ENCODE peak calls at places on chromosomes 5 and 9, in four cellular contexts. N is GM12878, C is HCT116, X is NT2/D1. P is an unnamed sample.

GRCh38 chr5:133051117-133051546 is 681 bp upstream of the HSPA4 start:
- DNase-seq in X (no peak), C (no peak), N (no peak), P (no peak)

GRCh38 chr5:161895510-161895909 is 47.6 kb downstream of the GABRA1 start:
- DNase-seq in X (no peak), N (no peak), C (no peak), P (no peak)

GRCh38 chr9:37295796-37296195 is 126.7 kb upstream of the GRHPR start:
- DNase-seq in N (no peak), X (no peak), C (no peak), P (no peak)

GRCh38 chr5:73863911-73864310 is 237.9 kb downstream of the ARHGEF28 start:
- DNase-seq in N (no peak), X (no peak), C (no peak), P (no peak)

GRCh38 chr5:72013741-72014703 is 93.3 kb upstream of the MAP1B start:
- DNase-seq in N (no peak), C (no peak), X (no peak), P (no peak)

GRCh38 chr9:93907551-93908199 is 47.5 kb downstream of the BARX1 start:
- DNase-seq in X (no peak), N (no peak), C (no peak), P (no peak)

GRCh38 chr9:98879094-98879957 is 64.4 kb upstream of the COL15A1 start:
- DNase-seq in N (no peak), C (no peak), X (no peak), P (no peak)

GRCh38 chr5:541148-541887 is 17.1 kb upstream of the SLC9A3 start:
- DNase-seq in X (no peak), C (no peak), N (no peak), P (no peak)

GRCh38 chr5:31707294-31707693 is 68.4 kb downstream of the PDZD2 start:
- DNase-seq in N (no peak), X (no peak), C (no peak), P (no peak)

GRCh38 chr5:60205071-60205470 is 311.5 kb upstream of the PDE4D start:
- DNase-seq in X (no peak), N (no peak), C (no peak), P (peak)

GRCh38 chr5:90709323-90710148 is 150.9 kb downstream of the ADGRV1 start:
- DNase-seq in N (no peak), C (peak), X (no peak), P (peak)

GRCh38 chr5:11494340-11494739 is 409.9 kb downstream of the CTNND2 start:
- DNase-seq in X (no peak), N (no peak), C (no peak), P (no peak)

GRCh38 chr5:135834639-135835529 is at the start of gene SLC25A48:
- DNase-seq in X (peak), C (peak), N (no peak), P (peak)

GRCh38 chr5:135313405-135313804 is 85.6 kb downstream of the MACROH2A1 start:
- DNase-seq in N (no peak), C (no peak), X (no peak), P (no peak)

GRCh38 chr5:170491479-170491878 is 12.3 kb upstream of the KCNIP1 start:
- DNase-seq in N (no peak), X (no peak), C (no peak), P (no peak)

GRCh38 chr9:99056876-99057664 is 47.8 kb upstream of the TGFBR1 start:
- DNase-seq in C (no peak), N (no peak), X (no peak), P (no peak)

GRCh38 chr5:142537938-142538337 is 148.0 kb downstream of the FGF1 start:
- DNase-seq in N (no peak), X (no peak), C (no peak), P (no peak)
- TF ChIP-seq ZNF274 in N (no peak), X (no peak), C (no peak), P (no peak)

GRCh38 chr9:19461135-19461534 is 52.3 kb downstream of the ACER2 start:
- DNase-seq in C (no peak), X (no peak), N (no peak), P (no peak)

GRCh38 chr9:19460258-19460657 is 51.4 kb downstream of the ACER2 start:
- DNase-seq in C (no peak), N (no peak), X (no peak), P (no peak)

GRCh38 chr9:19451240-19452087 is 42.7 kb downstream of the ACER2 start:
- DNase-seq in X (no peak), N (peak), C (no peak), P (no peak)

GRCh38 chr9:19457694-19458009 is 48.8 kb downstream of the ACER2 start:
- DNase-seq in C (no peak), X (no peak), N (no peak), P (no peak)

GRCh38 chr9:19456996-19457693 is 48.3 kb downstream of the ACER2 start:
- DNase-seq in C (peak), N (peak), X (peak), P (peak)
- TF ChIP-seq ZNF274 in C (no peak), N (no peak), X (no peak), P (no peak)

GRCh38 chr5:128924299-128924698 is 41.0 kb upstream of the SLC27A6 start:
- DNase-seq in N (no peak), X (no peak), C (no peak), P (no peak)
- TF ChIP-seq ZNF274 in N (no peak), X (no peak), C (no peak), P (no peak)

DNA sequence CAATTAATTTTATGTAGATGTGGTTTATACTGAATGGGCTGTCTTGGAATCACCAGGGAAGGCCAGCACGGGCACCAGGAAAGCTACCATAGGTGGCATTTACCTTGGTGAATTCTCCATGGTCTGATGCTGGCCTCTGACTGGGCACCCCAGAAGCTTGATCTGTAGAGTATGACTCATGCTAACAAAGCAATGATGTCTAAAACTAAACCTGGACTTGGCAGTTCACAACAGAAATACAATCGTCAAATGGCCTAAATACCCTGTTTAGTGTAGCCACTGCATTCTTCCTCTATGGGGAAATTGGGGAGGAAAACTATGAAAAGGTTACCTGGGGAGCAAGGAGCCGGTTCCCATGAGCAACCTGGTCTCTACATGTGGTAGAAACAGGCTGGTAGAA is 98.0 kb downstream of the ATPSCKMT start:
- DNase-seq in C (no peak), N (no peak), X (no peak), P (no peak)
- TF ChIP-seq ZNF274 in C (no peak), N (no peak), X (no peak), P (no peak)

GRCh38 chr5:127612441-127613141 is 36.3 kb upstream of the CTXN3 start:
- DNase-seq in X (no peak), N (no peak), C (no peak), P (no peak)
- TF ChIP-seq ZNF274 in X (no peak), N (no peak), C (no peak), P (no peak)

GRCh38 chr9:78031271-78031825 is at the start of gene GNAQ:
- DNase-seq in C (no peak), X (no peak), N (no peak), P (no peak)

GRCh38 chr9:78030553-78031270 is 899 bp downstream of the GNAQ start:
- DNase-seq in C (no peak), N (no peak), X (peak), P (no peak)

GRCh38 chr9:78033870-78034269 is 2.3 kb upstream of the GNAQ start:
- DNase-seq in N (no peak), X (no peak), C (no peak), P (no peak)

GRCh38 chr9:78031826-78032598 is 401 bp upstream of the GNAQ start:
- DNase-seq in X (peak), C (peak), N (no peak), P (peak)

DNA sequence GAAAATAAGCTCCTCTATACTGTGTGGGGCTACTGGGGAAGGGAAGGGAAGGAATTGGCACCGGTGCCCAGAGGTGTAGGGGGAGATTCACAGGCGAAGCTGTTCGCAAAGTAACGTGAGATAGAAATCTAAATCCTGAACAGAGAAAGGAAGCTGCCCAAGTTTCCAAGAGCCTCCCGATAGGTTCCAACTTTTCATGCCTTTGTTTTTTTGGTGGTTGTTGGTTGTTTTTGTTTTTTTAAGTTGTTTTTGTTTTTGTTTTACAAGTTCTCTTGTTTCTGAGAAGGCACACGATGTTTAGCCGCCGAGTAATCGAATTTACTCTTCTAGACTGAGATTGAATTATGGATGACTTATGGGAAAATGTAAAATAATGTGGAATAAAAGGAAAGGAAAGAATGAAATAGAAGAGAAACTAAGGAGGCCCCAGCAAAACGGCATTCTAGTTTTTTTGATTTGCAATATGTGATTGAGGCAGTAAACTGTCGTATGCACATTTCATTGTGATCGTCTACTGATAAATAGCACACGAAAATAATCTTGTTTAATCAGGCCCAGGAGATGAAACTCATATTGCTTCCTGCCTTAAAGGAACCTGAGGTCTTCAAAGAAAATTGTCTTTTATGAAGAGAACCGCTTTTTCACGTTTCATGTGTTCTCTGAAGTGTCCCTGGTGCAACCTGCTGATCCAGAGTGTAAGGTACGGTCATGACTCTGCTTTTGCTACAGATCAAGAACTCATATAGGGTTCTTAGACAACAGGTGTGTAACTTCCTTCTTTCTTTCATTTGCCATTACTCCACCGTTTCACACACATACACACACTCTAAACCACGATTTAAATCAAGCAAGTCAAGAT is 1.2 kb upstream of the GNAQ start:
- DNase-seq in C (no peak), X (no peak), N (no peak), P (no peak)
- TF ChIP-seq ZNF274 in C (no peak), X (no peak), N (no peak), P (no peak)

P was measured in HepG2.